ENCODE peak calls at places on chromosome 3, in four cellular contexts. B is mammary epithelial cell, C is HCT116, R is cardiac fibroblast. L is an unnamed sample.

GRCh38 chr3:9727743-9728142 is 3.8 kb upstream of the BRPF1 start:
- DNase-seq in C (no peak), B (no peak), R (peak), L (no peak)

GRCh38 chr3:56314842-56315241 is 153.4 kb downstream of the ERC2 start:
- DNase-seq in R (peak), C (no peak), B (peak), L (peak)

GRCh38 chr3:159928692-159929091 is 59.9 kb upstream of the IL12A start:
- DNase-seq in C (no peak), R (peak), B (peak), L (peak)

GRCh38 chr3:112675349-112675748 is 34.4 kb upstream of the CCDC80 start:
- DNase-seq in R (peak), C (no peak), B (no peak), L (no peak)

GRCh38 chr3:182450942-182451607 is 342.2 kb upstream of the ATP11B start:
- DNase-seq in R (no peak), B (no peak), C (no peak), L (no peak)

GRCh38 chr3:17432237-17432636 is 310.2 kb downstream of the TBC1D5 start:
- DNase-seq in R (peak), C (no peak), B (no peak), L (peak)

GRCh38 chr3:124360626-124361025 is 368.7 kb upstream of the ROPN1 start:
- DNase-seq in C (no peak), B (no peak), R (no peak), L (no peak)

GRCh38 chr3:43995929-43996378 is 245.7 kb upstream of the TOPAZ1 start:
- DNase-seq in C (no peak), B (no peak), R (no peak), L (no peak)

GRCh38 chr3:4988815-4989648 is 9.8 kb downstream of the BHLHE40 start:
- DNase-seq in R (peak), B (no peak), C (no peak), L (peak)

GRCh38 chr3:84960994-84961393 is 2.2 kb downstream of the CADM2 start:
- DNase-seq in R (no peak), C (no peak), B (no peak), L (no peak)

GRCh38 chr3:98732239-98733054 is 30.7 kb upstream of the ST3GAL6 start:
- DNase-seq in B (peak), R (peak), C (peak), L (no peak)

GRCh38 chr3:29065211-29065785 is 215.6 kb upstream of the RBMS3 start:
- DNase-seq in C (no peak), R (peak), B (peak), L (peak)

GRCh38 chr3:194870394-194871110 is 184.9 kb downstream of the FAM43A start:
- DNase-seq in C (peak), R (peak), B (peak), L (peak)

GRCh38 chr3:129025691-129026435 is 24.8 kb downstream of the EFCC1 start:
- DNase-seq in B (no peak), C (no peak), R (no peak), L (no peak)

GRCh38 chr3:50265988-50266387 is 3.0 kb upstream of the SEMA3B start:
- DNase-seq in C (no peak), R (no peak), B (no peak), L (no peak)

GRCh38 chr3:184134746-184135148 is 411 bp upstream of the EIF2B5 start:
- DNase-seq in C (no peak), B (no peak), R (no peak), L (no peak)

GRCh38 chr3:129429080-129429451 is 630 bp upstream of the EFCAB12 start:
- DNase-seq in C (no peak), B (no peak), R (no peak), L (no peak)

GRCh38 chr3:134425943-134426342 is 51.7 kb upstream of the AMOTL2 start:
- DNase-seq in C (no peak), R (no peak), B (no peak), L (no peak)

GRCh38 chr3:170425491-170426239 is 7.0 kb downstream of the CLDN11 start:
- DNase-seq in R (no peak), C (no peak), B (no peak), L (no peak)

GRCh38 chr3:192935441-192935840 is 17.8 kb upstream of the MB21D2 start:
- DNase-seq in R (peak), B (no peak), C (no peak), L (peak)

GRCh38 chr3:3081659-3082546 is 28.3 kb downstream of the IL5RA start:
- DNase-seq in C (no peak), R (no peak), B (no peak), L (no peak)
- TF ChIP-seq CTCF in C (no peak), R (no peak), B (no peak), L (no peak)

GRCh38 chr3:71425491-71426071 is 157.9 kb downstream of the FOXP1 start:
- DNase-seq in R (peak), C (no peak), B (peak), L (peak)

GRCh38 chr3:71421820-71422566 is 161.5 kb downstream of the FOXP1 start:
- DNase-seq in B (no peak), R (no peak), C (no peak), L (no peak)

GRCh38 chr3:71421475-71421819 is 162.1 kb downstream of the FOXP1 start:
- DNase-seq in R (no peak), C (no peak), B (no peak), L (no peak)

GRCh38 chr3:71419369-71419768 is 164.2 kb downstream of the FOXP1 start:
- DNase-seq in R (no peak), C (no peak), B (no peak), L (no peak)

GRCh38 chr3:71423151-71423906 is 160.2 kb downstream of the FOXP1 start:
- DNase-seq in C (no peak), B (peak), R (peak), L (peak)
- TF ChIP-seq CTCF in C (no peak), B (peak), R (no peak), L (peak)

GRCh38 chr3:102528727-102529126 is 93.9 kb downstream of the ZPLD1 start:
- DNase-seq in B (no peak), R (no peak), C (no peak), L (no peak)

GRCh38 chr3:102526865-102527264 is 92.0 kb downstream of the ZPLD1 start:
- DNase-seq in R (no peak), B (peak), C (no peak), L (no peak)

GRCh38 chr3:102530443-102531195 is 95.8 kb downstream of the ZPLD1 start:
- DNase-seq in C (no peak), B (peak), R (peak), L (no peak)

GRCh38 chr3:102531686-102532085 is 96.9 kb downstream of the ZPLD1 start:
- DNase-seq in R (no peak), B (peak), C (no peak), L (no peak)

GRCh38 chr3:102529452-102529851 is 94.6 kb downstream of the ZPLD1 start:
- DNase-seq in B (peak), C (peak), R (peak), L (peak)
- TF ChIP-seq CTCF in B (peak), C (peak), R (peak), L (peak)

GRCh38 chr3:108441528-108441927 is 68.9 kb downstream of the MYH15 start:
- DNase-seq in C (no peak), R (no peak), B (no peak), L (peak)

GRCh38 chr3:108441081-108441507 is 69.3 kb downstream of the MYH15 start:
- DNase-seq in B (no peak), C (no peak), R (no peak), L (peak)

GRCh38 chr3:108438542-108438941 is 71.9 kb downstream of the MYH15 start:
- DNase-seq in C (no peak), R (no peak), B (no peak), L (no peak)

GRCh38 chr3:108433928-108434327 is 76.5 kb downstream of the MYH15 start:
- DNase-seq in R (no peak), B (no peak), C (no peak), L (no peak)

DNA sequence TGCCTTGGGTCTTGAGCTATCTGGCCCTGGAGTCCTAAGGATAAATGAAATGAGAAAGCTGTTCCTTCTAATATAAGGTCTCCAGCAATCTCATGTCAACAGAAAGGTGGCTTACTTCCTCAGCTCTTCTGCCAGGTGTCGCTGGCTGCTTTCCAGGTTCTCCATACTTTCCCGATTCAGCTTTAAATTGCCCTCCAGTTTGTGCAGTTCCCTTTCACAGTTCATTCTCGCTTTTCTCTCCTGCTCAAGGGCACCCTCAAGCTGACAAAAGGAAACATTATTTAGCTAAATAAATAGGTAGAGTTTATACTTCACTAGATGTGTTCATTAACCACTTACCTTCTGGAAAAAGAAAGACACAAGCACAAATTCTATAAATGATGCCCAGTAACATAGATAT is 73.0 kb downstream of the MYH15 start:
- DNase-seq in R (no peak), C (no peak), B (no peak), L (no peak)
- TF ChIP-seq CTCF in R (no peak), C (no peak), B (peak), L (no peak)

GRCh38 chr3:142366434-142366833 is 81.4 kb downstream of the XRN1 start:
- DNase-seq in C (peak), B (no peak), R (peak), L (no peak)
- TF ChIP-seq CTCF in C (peak), B (peak), R (no peak), L (peak)

GRCh38 chr3:187295635-187296034 is 4.1 kb upstream of the MASP1 start:
- DNase-seq in C (no peak), B (no peak), R (peak), L (no peak)
- TF ChIP-seq CTCF in C (peak), B (peak), R (peak), L (peak)

DNA sequence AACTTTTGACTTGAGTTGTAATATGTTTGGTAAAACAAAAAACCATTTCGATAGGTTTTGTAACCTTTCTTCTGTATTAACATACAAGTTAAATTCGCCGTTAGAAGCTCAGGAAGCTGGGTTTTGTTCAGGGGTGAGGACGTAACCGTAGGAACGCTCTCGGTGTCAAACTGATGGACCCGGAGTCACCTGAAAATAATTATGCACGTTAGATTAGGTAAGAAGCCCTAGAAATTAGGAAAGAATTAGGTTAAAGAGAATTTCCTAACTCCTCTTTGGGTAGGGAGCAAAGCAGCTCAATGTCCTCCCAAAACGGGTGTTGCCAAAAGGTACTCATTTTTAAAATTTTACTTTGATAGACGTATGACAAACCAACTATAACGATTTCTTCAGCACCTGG is 945 bp downstream of the NCK1 start:
- DNase-seq in C (no peak), R (no peak), B (no peak), L (no peak)
- TF ChIP-seq CTCF in C (no peak), R (no peak), B (no peak), L (no peak)

GRCh38 chr3:168053115-168053514 is 42.6 kb downstream of the GOLIM4 start:
- DNase-seq in B (no peak), R (no peak), C (no peak), L (no peak)
- TF ChIP-seq CTCF in B (peak), R (peak), C (peak), L (peak)

GRCh38 chr3:86180696-86181095 is 810.3 kb downstream of the VGLL3 start:
- DNase-seq in C (no peak), R (no peak), B (peak), L (no peak)
- TF ChIP-seq CTCF in C (no peak), R (no peak), B (peak), L (no peak)

L was measured in fibroblast of the aortic adventitia.